ENCODE peak calls at places on chromosomes 2 and 18, in five cellular contexts. G is T-helper 1 cell, C is omental fat pad, Z is AG09309, F is globus pallidus. T is an unnamed sample.

GRCh38 chr18:4181882-4182568 is 273.1 kb downstream of the DLGAP1 start:
- DNase-seq in G (no peak), C (no peak), Z (no peak), F (no peak), T (no peak)

GRCh38 chr2:84487298-84487996 is 28.4 kb upstream of the SUCLG1 start:
- DNase-seq in G (no peak), C (no peak), Z (no peak), F (no peak), T (peak)

GRCh38 chr2:9844036-9844483 is 786 bp downstream of the TAF1B start:
- DNase-seq in G (no peak), C (no peak), Z (no peak), F (no peak), T (no peak)

GRCh38 chr2:8884812-8885211 is 47.4 kb upstream of the KIDINS220 start:
- DNase-seq in G (no peak), C (no peak), Z (no peak), F (no peak), T (no peak)

GRCh38 chr2:75237296-75237695 is 38.0 kb upstream of the TACR1 start:
- DNase-seq in G (no peak), C (no peak), Z (no peak), F (no peak), T (no peak)

GRCh38 chr18:44453505-44453904 is 227.2 kb upstream of the SETBP1 start:
- DNase-seq in G (no peak), C (no peak), Z (peak), F (no peak), T (no peak)

GRCh38 chr18:62280058-62280457 is 45.1 kb upstream of the TNFRSF11A start:
- DNase-seq in G (no peak), C (no peak), Z (no peak), F (no peak), T (no peak)

GRCh38 chr2:119764832-119765231 is 5.1 kb downstream of the PTPN4 start:
- DNase-seq in G (no peak), C (no peak), Z (no peak), F (no peak), T (no peak)

GRCh38 chr2:113407446-113408099 is 29.9 kb upstream of the ZNG1B start:
- DNase-seq in G (no peak), C (no peak), Z (no peak), F (no peak), T (no peak)

GRCh38 chr2:8615252-8616083 is 66.4 kb upstream of the ID2 start:
- DNase-seq in G (no peak), C (peak), Z (no peak), F (no peak), T (no peak)

GRCh38 chr2:102033028-102033749 is 41.4 kb downstream of the IL1R2 start:
- DNase-seq in G (no peak), C (no peak), Z (no peak), F (peak), T (peak)

GRCh38 chr2:174662459-174662858 is 64.9 kb upstream of the WIPF1 start:
- DNase-seq in G (no peak), C (no peak), Z (peak), F (no peak), T (peak)

GRCh38 chr18:42545825-42546224 is 569.7 kb downstream of the RIT2 start:
- DNase-seq in G (no peak), C (no peak), Z (no peak), F (no peak), T (peak)

GRCh38 chr2:30784682-30785081 is 22.6 kb downstream of the CAPN13 start:
- DNase-seq in G (no peak), C (no peak), Z (no peak), F (no peak), T (no peak)

GRCh38 chr2:70801607-70802263 is 11.3 kb upstream of the FIGLA start:
- DNase-seq in G (no peak), C (no peak), Z (no peak), F (no peak), T (no peak)

GRCh38 chr2:146893500-146894041 is 951.3 kb upstream of the ACVR2A start:
- DNase-seq in G (no peak), C (no peak), Z (no peak), F (no peak), T (no peak)

GRCh38 chr2:192087398-192087958 is 107.3 kb downstream of the TMEFF2 start:
- DNase-seq in G (no peak), C (no peak), Z (no peak), F (no peak), T (no peak)

GRCh38 chr2:31580321-31581117 is at the start of gene SRD5A2:
- DNase-seq in G (no peak), C (no peak), Z (no peak), F (no peak), T (no peak)